ENCODE peak calls at places on chromosomes 2 and 18, in four cellular contexts. One of them, this sample, is unnamed. For H3K9me3, the result is how much of the 10 kb centered on the place peaks cover.

GRCh38 chr2:239245872-239246701 is 154.7 kb downstream of the HDAC4 start:
- DNase-seq in HepG2: no peak
- DNase-seq in GM12878: no peak
- DNase-seq in H1: no peak
- DNase-seq in this sample: no peak

GRCh38 chr2:55883339-55883738 is 40.2 kb downstream of the EFEMP1 start:
- DNase-seq in GM12878: no peak
- DNase-seq in H1: no peak
- DNase-seq in HepG2: no peak
- DNase-seq in this sample: no peak

GRCh38 chr2:191961556-191961955 is 114.7 kb upstream of the CAVIN2 start:
- DNase-seq in HepG2: no peak
- DNase-seq in GM12878: no peak
- DNase-seq in H1: no peak
- DNase-seq in this sample: no peak

GRCh38 chr2:88590998-88591613 is 36.2 kb downstream of the EIF2AK3 start:
- DNase-seq in H1: no peak
- DNase-seq in HepG2: peak
- DNase-seq in GM12878: peak
- DNase-seq in this sample: peak

GRCh38 chr2:120547662-120548061 is 188.0 kb upstream of the GLI2 start:
- DNase-seq in H1: no peak
- DNase-seq in GM12878: no peak
- DNase-seq in HepG2: no peak
- DNase-seq in this sample: no peak

GRCh38 chr2:204530464-204530805 is 14.8 kb upstream of the PARD3B start:
- DNase-seq in GM12878: no peak
- DNase-seq in H1: no peak
- DNase-seq in HepG2: no peak
- DNase-seq in this sample: no peak

GRCh38 chr2:174607989-174608865 is 10.6 kb upstream of the WIPF1 start:
- DNase-seq in GM12878: peak
- DNase-seq in HepG2: no peak
- DNase-seq in H1: no peak
- DNase-seq in this sample: no peak

GRCh38 chr2:203733683-203734082 is 27.2 kb downstream of the CD28 start:
- DNase-seq in H1: no peak
- DNase-seq in HepG2: no peak
- DNase-seq in GM12878: no peak
- DNase-seq in this sample: no peak

GRCh38 chr2:61762292-61762691 is 91.6 kb downstream of the FAM161A start:
- DNase-seq in HepG2: no peak
- DNase-seq in GM12878: peak
- DNase-seq in H1: no peak
- DNase-seq in this sample: no peak

GRCh38 chr2:99811544-99811943 is 321.7 kb upstream of the REV1 start:
- DNase-seq in GM12878: no peak
- DNase-seq in H1: no peak
- DNase-seq in HepG2: no peak
- DNase-seq in this sample: no peak

GRCh38 chr2:18411571-18411970 is 148.9 kb downstream of the RDH14 start:
- DNase-seq in HepG2: no peak
- DNase-seq in H1: no peak
- DNase-seq in GM12878: no peak
- DNase-seq in this sample: no peak

GRCh38 chr2:230077851-230078547 is 9.3 kb upstream of the SLC16A14 start:
- DNase-seq in H1: peak
- DNase-seq in HepG2: no peak
- DNase-seq in GM12878: no peak
- DNase-seq in this sample: no peak

GRCh38 chr18:40168026-40168425 is 1787.0 kb upstream of the PIK3C3 start:
- DNase-seq in H1: no peak
- DNase-seq in HepG2: no peak
- DNase-seq in GM12878: no peak
- DNase-seq in this sample: no peak

GRCh38 chr18:61892683-61893303 is at the start of gene RNF152:
- DNase-seq in GM12878: no peak
- DNase-seq in HepG2: no peak
- DNase-seq in H1: peak
- DNase-seq in this sample: no peak

GRCh38 chr2:114442545-114442944 is at the start of gene DPP10:
- DNase-seq in GM12878: no peak
- DNase-seq in HepG2: peak
- DNase-seq in H1: peak
- DNase-seq in this sample: peak

GRCh38 chr2:133824869-133825268 is 256.6 kb upstream of the NCKAP5 start:
- DNase-seq in GM12878: no peak
- DNase-seq in HepG2: no peak
- DNase-seq in H1: no peak
- DNase-seq in this sample: no peak

GRCh38 chr2:236943841-236944513 is 141.7 kb upstream of the COPS8 start:
- DNase-seq in HepG2: no peak
- DNase-seq in H1: no peak
- DNase-seq in GM12878: no peak
- DNase-seq in this sample: no peak

GRCh38 chr2:58127111-58127510 is 80.5 kb downstream of the VRK2 start:
- DNase-seq in GM12878: no peak
- DNase-seq in HepG2: no peak
- DNase-seq in H1: no peak
- DNase-seq in this sample: no peak

GRCh38 chr2:71933467-71934319 is 214.0 kb downstream of the CYP26B1 start:
- DNase-seq in H1: peak
- DNase-seq in HepG2: peak
- DNase-seq in GM12878: no peak
- DNase-seq in this sample: no peak

GRCh38 chr2:226849349-226849748 is 13.5 kb downstream of the RHBDD1 start:
- DNase-seq in H1: no peak
- DNase-seq in HepG2: no peak
- DNase-seq in GM12878: no peak
- DNase-seq in this sample: no peak

GRCh38 chr2:33210626-33211025 is 263.9 kb downstream of the LTBP1 start:
- DNase-seq in GM12878: no peak
- DNase-seq in H1: no peak
- DNase-seq in HepG2: no peak
- DNase-seq in this sample: peak

GRCh38 chr2:3460161-3460560 is 59.2 kb downstream of the ADI1 start:
- DNase-seq in H1: no peak
- DNase-seq in GM12878: no peak
- DNase-seq in HepG2: no peak
- DNase-seq in this sample: no peak

GRCh38 chr2:162308747-162309503 is 9.6 kb downstream of the IFIH1 start:
- DNase-seq in H1: no peak
- DNase-seq in HepG2: no peak
- DNase-seq in GM12878: no peak
- DNase-seq in this sample: no peak

GRCh38 chr2:47459021-47459420 is 56.1 kb downstream of the MSH2 start:
- DNase-seq in HepG2: no peak
- DNase-seq in GM12878: no peak
- DNase-seq in H1: no peak
- DNase-seq in this sample: no peak

GRCh38 chr2:47457268-47457667 is 54.3 kb downstream of the MSH2 start:
- DNase-seq in GM12878: no peak
- DNase-seq in HepG2: no peak
- DNase-seq in H1: no peak
- DNase-seq in this sample: no peak

GRCh38 chr2:47455411-47455810 is 52.5 kb downstream of the MSH2 start:
- DNase-seq in H1: no peak
- DNase-seq in HepG2: no peak
- DNase-seq in GM12878: no peak
- DNase-seq in this sample: no peak

GRCh38 chr2:47460766-47461165 is 57.8 kb downstream of the MSH2 start:
- DNase-seq in HepG2: no peak
- DNase-seq in GM12878: no peak
- DNase-seq in H1: no peak
- DNase-seq in this sample: no peak

GRCh38 chr2:47456851-47457250 is 53.9 kb downstream of the MSH2 start:
- DNase-seq in HepG2: no peak
- DNase-seq in H1: no peak
- DNase-seq in GM12878: no peak
- DNase-seq in this sample: no peak
- H3K9me3 ChIP-seq in HepG2: under half
- H3K9me3 ChIP-seq in H1: under half
- H3K9me3 ChIP-seq in GM12878: under half
- H3K9me3 ChIP-seq in this sample: under half

GRCh38 chr2:26913599-26914285 is 56.7 kb upstream of the MAPRE3 start:
- DNase-seq in H1: no peak
- DNase-seq in HepG2: no peak
- DNase-seq in GM12878: no peak
- DNase-seq in this sample: no peak
- TF ChIP-seq SUZ12 in H1: no peak
- TF ChIP-seq SUZ12 in HepG2: no peak
- TF ChIP-seq SUZ12 in GM12878: no peak
- TF ChIP-seq SUZ12 in this sample: no peak

DNA sequence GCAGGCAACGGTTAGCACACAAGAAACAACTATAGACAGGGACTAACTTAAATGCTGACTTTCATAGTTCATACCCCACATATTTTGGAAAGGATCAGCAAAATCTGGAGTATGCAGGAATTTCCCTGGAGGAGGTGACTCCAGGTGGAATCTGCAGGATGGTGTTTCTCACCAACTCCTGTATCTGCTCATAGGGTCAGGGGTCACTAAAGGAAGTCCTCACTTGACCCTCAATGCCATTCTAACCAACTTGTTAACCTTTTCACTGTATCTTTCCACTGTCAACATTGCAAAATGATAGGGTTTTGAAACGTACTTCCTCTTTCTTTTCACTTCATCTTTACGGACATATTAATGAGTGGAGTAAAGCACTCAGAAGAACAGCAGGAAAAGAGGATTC is 207.0 kb upstream of the CXCR4 start:
- DNase-seq in GM12878: no peak
- DNase-seq in HepG2: no peak
- DNase-seq in H1: no peak
- DNase-seq in this sample: no peak
- TF ChIP-seq ZNF274 in GM12878: no peak
- TF ChIP-seq ZNF274 in HepG2: no peak
- TF ChIP-seq ZNF274 in H1: no peak
- TF ChIP-seq ZNF274 in this sample: no peak

GRCh38 chr2:131756141-131756907 is 228.6 kb downstream of the CCDC74A start:
- DNase-seq in GM12878: no peak
- DNase-seq in H1: no peak
- DNase-seq in HepG2: no peak
- DNase-seq in this sample: no peak
- H3K9me3 ChIP-seq in GM12878: under half
- H3K9me3 ChIP-seq in H1: under half
- H3K9me3 ChIP-seq in HepG2: under half
- H3K9me3 ChIP-seq in this sample: under half

GRCh38 chr2:31037058-31037457 is 101.2 kb downstream of the GALNT14 start:
- DNase-seq in H1: no peak
- DNase-seq in HepG2: no peak
- DNase-seq in GM12878: no peak
- DNase-seq in this sample: no peak

GRCh38 chr2:31032475-31032874 is 105.8 kb downstream of the GALNT14 start:
- DNase-seq in H1: no peak
- DNase-seq in HepG2: no peak
- DNase-seq in GM12878: no peak
- DNase-seq in this sample: no peak

GRCh38 chr2:31031132-31031706 is 107.0 kb downstream of the GALNT14 start:
- DNase-seq in HepG2: no peak
- DNase-seq in H1: no peak
- DNase-seq in GM12878: peak
- DNase-seq in this sample: no peak

GRCh38 chr2:31028415-31028814 is 109.8 kb downstream of the GALNT14 start:
- DNase-seq in GM12878: no peak
- DNase-seq in H1: no peak
- DNase-seq in HepG2: no peak
- DNase-seq in this sample: no peak

GRCh38 chr2:31033032-31033431 is 105.2 kb downstream of the GALNT14 start:
- DNase-seq in GM12878: no peak
- DNase-seq in HepG2: no peak
- DNase-seq in H1: no peak
- DNase-seq in this sample: no peak
- TF ChIP-seq SUZ12 in GM12878: no peak
- TF ChIP-seq SUZ12 in HepG2: no peak
- TF ChIP-seq SUZ12 in H1: no peak
- TF ChIP-seq SUZ12 in this sample: no peak

GRCh38 chr2:15059870-15060617 is 427.5 kb downstream of the LRATD1 start:
- DNase-seq in H1: no peak
- DNase-seq in GM12878: no peak
- DNase-seq in HepG2: no peak
- DNase-seq in this sample: no peak

GRCh38 chr2:15053542-15053941 is 421.0 kb downstream of the LRATD1 start:
- DNase-seq in H1: no peak
- DNase-seq in GM12878: no peak
- DNase-seq in HepG2: no peak
- DNase-seq in this sample: no peak

GRCh38 chr2:15061268-15061667 is 428.8 kb downstream of the LRATD1 start:
- DNase-seq in GM12878: no peak
- DNase-seq in H1: no peak
- DNase-seq in HepG2: no peak
- DNase-seq in this sample: no peak

GRCh38 chr2:15058628-15059157 is 426.2 kb downstream of the LRATD1 start:
- DNase-seq in H1: no peak
- DNase-seq in HepG2: no peak
- DNase-seq in GM12878: no peak
- DNase-seq in this sample: no peak

GRCh38 chr2:15058015-15058414 is 425.5 kb downstream of the LRATD1 start:
- DNase-seq in HepG2: peak
- DNase-seq in H1: no peak
- DNase-seq in GM12878: no peak
- DNase-seq in this sample: no peak
- TF ChIP-seq ZNF274 in HepG2: no peak
- TF ChIP-seq ZNF274 in H1: no peak
- TF ChIP-seq ZNF274 in GM12878: no peak
- TF ChIP-seq ZNF274 in this sample: no peak

GRCh38 chr2:180337136-180337535 is 330.0 kb upstream of the CWC22 start:
- DNase-seq in GM12878: no peak
- DNase-seq in H1: no peak
- DNase-seq in HepG2: no peak
- DNase-seq in this sample: no peak
- H3K9me3 ChIP-seq in GM12878: under half
- H3K9me3 ChIP-seq in H1: under half
- H3K9me3 ChIP-seq in HepG2: half or more
- H3K9me3 ChIP-seq in this sample: under half

GRCh38 chr2:202154613-202155281 is 81.7 kb downstream of the KIAA2012 start:
- DNase-seq in GM12878: no peak
- DNase-seq in HepG2: no peak
- DNase-seq in H1: no peak
- DNase-seq in this sample: no peak

GRCh38 chr2:202149953-202150352 is 76.9 kb downstream of the KIAA2012 start:
- DNase-seq in HepG2: no peak
- DNase-seq in GM12878: no peak
- DNase-seq in H1: no peak
- DNase-seq in this sample: no peak

GRCh38 chr2:202149155-202149762 is 76.2 kb downstream of the KIAA2012 start:
- DNase-seq in HepG2: no peak
- DNase-seq in H1: peak
- DNase-seq in GM12878: no peak
- DNase-seq in this sample: peak

GRCh38 chr2:202148515-202149154 is 75.6 kb downstream of the KIAA2012 start:
- DNase-seq in H1: no peak
- DNase-seq in HepG2: no peak
- DNase-seq in GM12878: no peak
- DNase-seq in this sample: no peak

GRCh38 chr2:202152104-202152771 is 79.2 kb downstream of the KIAA2012 start:
- DNase-seq in H1: no peak
- DNase-seq in GM12878: no peak
- DNase-seq in HepG2: no peak
- DNase-seq in this sample: no peak
- TF ChIP-seq SUZ12 in H1: no peak
- TF ChIP-seq SUZ12 in GM12878: no peak
- TF ChIP-seq SUZ12 in HepG2: no peak
- TF ChIP-seq SUZ12 in this sample: no peak